ENCODE peak calls at places on chromosomes 4 and X, in seven cellular contexts. One of them, this sample, is unnamed.

GRCh38 chrX:94492541-94492940 is 818.5 kb downstream of the FAM133A start:
- DNase-seq in stimulated activated CD4-positive, alpha-beta T cell treated with anti-CD3 and anti-CD28 coated beads, Interleukin-15, amount 100 ng/mL, for 1 hour: no peak
- DNase-seq in left ventricle myocardium inferior: no peak
- DNase-seq in RKO: no peak
- DNase-seq in NCI-H1092: no peak
- DNase-seq in non-pigmented ciliary epithelial cell: no peak
- DNase-seq in stromal cell of bone marrow: no peak
- DNase-seq in this sample: no peak

GRCh38 chr4:139223682-139224317 is 46.8 kb upstream of the ELF2 start:
- DNase-seq in stimulated activated CD4-positive, alpha-beta T cell treated with anti-CD3 and anti-CD28 coated beads, Interleukin-15, amount 100 ng/mL, for 1 hour: no peak
- DNase-seq in left ventricle myocardium inferior: peak
- DNase-seq in RKO: peak
- DNase-seq in NCI-H1092: no peak
- DNase-seq in non-pigmented ciliary epithelial cell: no peak
- DNase-seq in stromal cell of bone marrow: peak
- DNase-seq in this sample: no peak

GRCh38 chrX:97397371-97397770 is 513.7 kb downstream of the RPA4 start:
- DNase-seq in stimulated activated CD4-positive, alpha-beta T cell treated with anti-CD3 and anti-CD28 coated beads, Interleukin-15, amount 100 ng/mL, for 1 hour: no peak
- DNase-seq in left ventricle myocardium inferior: no peak
- DNase-seq in RKO: no peak
- DNase-seq in NCI-H1092: no peak
- DNase-seq in non-pigmented ciliary epithelial cell: no peak
- DNase-seq in stromal cell of bone marrow: no peak
- DNase-seq in this sample: peak

GRCh38 chrX:47843363-47843762 is 6.7 kb downstream of the ZNF81 start:
- DNase-seq in stimulated activated CD4-positive, alpha-beta T cell treated with anti-CD3 and anti-CD28 coated beads, Interleukin-15, amount 100 ng/mL, for 1 hour: no peak
- DNase-seq in left ventricle myocardium inferior: no peak
- DNase-seq in RKO: no peak
- DNase-seq in NCI-H1092: no peak
- DNase-seq in non-pigmented ciliary epithelial cell: no peak
- DNase-seq in stromal cell of bone marrow: no peak
- DNase-seq in this sample: no peak

GRCh38 chrX:108397627-108398392 is 40.4 kb downstream of the COL4A6 start:
- DNase-seq in stimulated activated CD4-positive, alpha-beta T cell treated with anti-CD3 and anti-CD28 coated beads, Interleukin-15, amount 100 ng/mL, for 1 hour: no peak
- DNase-seq in left ventricle myocardium inferior: no peak
- DNase-seq in RKO: peak
- DNase-seq in NCI-H1092: no peak
- DNase-seq in non-pigmented ciliary epithelial cell: no peak
- DNase-seq in stromal cell of bone marrow: peak
- DNase-seq in this sample: no peak

GRCh38 chr4:153152453-153153338 is 51.5 kb upstream of the TRIM2 start:
- DNase-seq in stimulated activated CD4-positive, alpha-beta T cell treated with anti-CD3 and anti-CD28 coated beads, Interleukin-15, amount 100 ng/mL, for 1 hour: peak
- DNase-seq in left ventricle myocardium inferior: peak
- DNase-seq in RKO: peak
- DNase-seq in NCI-H1092: peak
- DNase-seq in non-pigmented ciliary epithelial cell: no peak
- DNase-seq in stromal cell of bone marrow: no peak
- DNase-seq in this sample: peak

GRCh38 chr4:183438458-183439113 is 5.8 kb upstream of the CDKN2AIP start:
- DNase-seq in stimulated activated CD4-positive, alpha-beta T cell treated with anti-CD3 and anti-CD28 coated beads, Interleukin-15, amount 100 ng/mL, for 1 hour: no peak
- DNase-seq in left ventricle myocardium inferior: no peak
- DNase-seq in RKO: peak
- DNase-seq in NCI-H1092: no peak
- DNase-seq in non-pigmented ciliary epithelial cell: peak
- DNase-seq in stromal cell of bone marrow: no peak
- DNase-seq in this sample: peak

GRCh38 chr4:142663828-142664227 is 182.3 kb downstream of the INPP4B start:
- DNase-seq in stimulated activated CD4-positive, alpha-beta T cell treated with anti-CD3 and anti-CD28 coated beads, Interleukin-15, amount 100 ng/mL, for 1 hour: no peak
- DNase-seq in left ventricle myocardium inferior: no peak
- DNase-seq in RKO: no peak
- DNase-seq in NCI-H1092: no peak
- DNase-seq in non-pigmented ciliary epithelial cell: no peak
- DNase-seq in stromal cell of bone marrow: no peak
- DNase-seq in this sample: no peak

GRCh38 chr4:48602222-48602621 is 112.2 kb downstream of the ZAR1 start:
- DNase-seq in stimulated activated CD4-positive, alpha-beta T cell treated with anti-CD3 and anti-CD28 coated beads, Interleukin-15, amount 100 ng/mL, for 1 hour: no peak
- DNase-seq in left ventricle myocardium inferior: no peak
- DNase-seq in RKO: peak
- DNase-seq in NCI-H1092: no peak
- DNase-seq in non-pigmented ciliary epithelial cell: peak
- DNase-seq in stromal cell of bone marrow: peak
- DNase-seq in this sample: peak

GRCh38 chr4:74114234-74114633 is 15.2 kb upstream of the CXCL2 start:
- DNase-seq in stimulated activated CD4-positive, alpha-beta T cell treated with anti-CD3 and anti-CD28 coated beads, Interleukin-15, amount 100 ng/mL, for 1 hour: no peak
- DNase-seq in left ventricle myocardium inferior: no peak
- DNase-seq in RKO: no peak
- DNase-seq in NCI-H1092: no peak
- DNase-seq in non-pigmented ciliary epithelial cell: peak
- DNase-seq in stromal cell of bone marrow: peak
- DNase-seq in this sample: peak

GRCh38 chr4:7518871-7519637 is 84.3 kb upstream of the PSAPL1 start:
- DNase-seq in stimulated activated CD4-positive, alpha-beta T cell treated with anti-CD3 and anti-CD28 coated beads, Interleukin-15, amount 100 ng/mL, for 1 hour: no peak
- DNase-seq in left ventricle myocardium inferior: peak
- DNase-seq in RKO: no peak
- DNase-seq in NCI-H1092: peak
- DNase-seq in non-pigmented ciliary epithelial cell: no peak
- DNase-seq in stromal cell of bone marrow: no peak
- DNase-seq in this sample: no peak

GRCh38 chrX:86066998-86067397 is 19.6 kb upstream of the CHM start:
- DNase-seq in stimulated activated CD4-positive, alpha-beta T cell treated with anti-CD3 and anti-CD28 coated beads, Interleukin-15, amount 100 ng/mL, for 1 hour: no peak
- DNase-seq in left ventricle myocardium inferior: no peak
- DNase-seq in RKO: peak
- DNase-seq in NCI-H1092: no peak
- DNase-seq in non-pigmented ciliary epithelial cell: no peak
- DNase-seq in stromal cell of bone marrow: no peak
- DNase-seq in this sample: no peak

GRCh38 chr4:98929341-98930267 is 671 bp upstream of the EIF4E start:
- DNase-seq in stimulated activated CD4-positive, alpha-beta T cell treated with anti-CD3 and anti-CD28 coated beads, Interleukin-15, amount 100 ng/mL, for 1 hour: peak
- DNase-seq in left ventricle myocardium inferior: peak
- DNase-seq in RKO: peak
- DNase-seq in NCI-H1092: peak
- DNase-seq in non-pigmented ciliary epithelial cell: peak
- DNase-seq in stromal cell of bone marrow: peak
- DNase-seq in this sample: peak

GRCh38 chrX:22950278-22951266 is 49.2 kb upstream of the DDX53 start:
- DNase-seq in stimulated activated CD4-positive, alpha-beta T cell treated with anti-CD3 and anti-CD28 coated beads, Interleukin-15, amount 100 ng/mL, for 1 hour: no peak
- DNase-seq in left ventricle myocardium inferior: no peak
- DNase-seq in RKO: peak
- DNase-seq in NCI-H1092: no peak
- DNase-seq in non-pigmented ciliary epithelial cell: peak
- DNase-seq in stromal cell of bone marrow: peak
- DNase-seq in this sample: peak

GRCh38 chrX:14919421-14919820 is 46.2 kb downstream of the MOSPD2 start:
- DNase-seq in stimulated activated CD4-positive, alpha-beta T cell treated with anti-CD3 and anti-CD28 coated beads, Interleukin-15, amount 100 ng/mL, for 1 hour: no peak
- DNase-seq in left ventricle myocardium inferior: no peak
- DNase-seq in RKO: no peak
- DNase-seq in NCI-H1092: no peak
- DNase-seq in non-pigmented ciliary epithelial cell: no peak
- DNase-seq in stromal cell of bone marrow: no peak
- DNase-seq in this sample: no peak

GRCh38 chr4:184274288-184274951 is 56.7 kb upstream of the ENPP6 start:
- DNase-seq in stimulated activated CD4-positive, alpha-beta T cell treated with anti-CD3 and anti-CD28 coated beads, Interleukin-15, amount 100 ng/mL, for 1 hour: no peak
- DNase-seq in left ventricle myocardium inferior: no peak
- DNase-seq in RKO: no peak
- DNase-seq in NCI-H1092: no peak
- DNase-seq in non-pigmented ciliary epithelial cell: no peak
- DNase-seq in stromal cell of bone marrow: no peak
- DNase-seq in this sample: no peak

GRCh38 chr4:108168213-108168671 is 490 bp downstream of the LEF1 start:
- DNase-seq in stimulated activated CD4-positive, alpha-beta T cell treated with anti-CD3 and anti-CD28 coated beads, Interleukin-15, amount 100 ng/mL, for 1 hour: no peak
- DNase-seq in left ventricle myocardium inferior: no peak
- DNase-seq in RKO: no peak
- DNase-seq in NCI-H1092: no peak
- DNase-seq in non-pigmented ciliary epithelial cell: no peak
- DNase-seq in stromal cell of bone marrow: no peak
- DNase-seq in this sample: no peak